ENCODE peak calls at places on chromosome 1, in four cellular contexts. X is endodermal cell, R is A673, K is left ventricle myocardium inferior. O is an unnamed sample. For H3K9me3, the result is how much of the 10 kb centered on the place peaks cover.

GRCh38 chr1:235888119-235888643 is 21.5 kb upstream of the LYST start:
- DNase-seq in K (no peak), X (no peak), R (no peak), O (no peak)

GRCh38 chr1:172764378-172764777 is 105.5 kb downstream of the FASLG start:
- DNase-seq in K (peak), R (no peak), X (no peak), O (no peak)

GRCh38 chr1:74689800-74690696 is 16.5 kb upstream of the ERICH3 start:
- DNase-seq in R (peak), X (peak), K (no peak), O (peak)

GRCh38 chr1:234175363-234175762 is 197.9 kb upstream of the COA6 start:
- DNase-seq in R (no peak), K (no peak), X (no peak), O (no peak)

GRCh38 chr1:94284481-94284880 is 47.1 kb upstream of the ARHGAP29 start:
- DNase-seq in K (no peak), R (no peak), X (no peak), O (no peak)

GRCh38 chr1:224149733-224150132 is 33.3 kb upstream of the DEGS1 start:
- DNase-seq in R (no peak), X (no peak), K (no peak), O (no peak)

GRCh38 chr1:209634005-209634737 is 18.1 kb downstream of the LAMB3 start:
- DNase-seq in X (no peak), K (no peak), R (no peak), O (no peak)

GRCh38 chr1:165369255-165369848 is 12.8 kb upstream of the LMX1A start:
- DNase-seq in X (peak), K (peak), R (peak), O (peak)

GRCh38 chr1:116699605-116700004 is 32.1 kb upstream of the IGSF3 start:
- DNase-seq in X (no peak), R (no peak), K (no peak), O (no peak)

GRCh38 chr1:171212607-171213347 is 27.7 kb downstream of the FMO2 start:
- DNase-seq in R (no peak), X (no peak), K (no peak), O (peak)

GRCh38 chr1:35561972-35562680 is 4.5 kb downstream of the NCDN start:
- DNase-seq in R (no peak), X (no peak), K (no peak), O (no peak)

GRCh38 chr1:200095057-200095577 is 67.6 kb downstream of the NR5A2 start:
- DNase-seq in K (no peak), R (no peak), X (no peak), O (no peak)

GRCh38 chr1:197912739-197913494 is 4.3 kb upstream of the LHX9 start:
- DNase-seq in X (peak), K (no peak), R (no peak), O (peak)

GRCh38 chr1:227635596-227635995 is 72.2 kb downstream of the ZNF678 start:
- DNase-seq in R (no peak), K (no peak), X (no peak), O (no peak)
- H3K9me3 ChIP-seq in R (half or more), K (half or more), X (half or more), O (under half)

GRCh38 chr1:152924191-152924590 is 15.8 kb downstream of the IVL start:
- DNase-seq in R (no peak), K (no peak), X (no peak), O (no peak)
- H3K9me3 ChIP-seq in R (under half), K (under half), X (half or more), O (under half)

DNA sequence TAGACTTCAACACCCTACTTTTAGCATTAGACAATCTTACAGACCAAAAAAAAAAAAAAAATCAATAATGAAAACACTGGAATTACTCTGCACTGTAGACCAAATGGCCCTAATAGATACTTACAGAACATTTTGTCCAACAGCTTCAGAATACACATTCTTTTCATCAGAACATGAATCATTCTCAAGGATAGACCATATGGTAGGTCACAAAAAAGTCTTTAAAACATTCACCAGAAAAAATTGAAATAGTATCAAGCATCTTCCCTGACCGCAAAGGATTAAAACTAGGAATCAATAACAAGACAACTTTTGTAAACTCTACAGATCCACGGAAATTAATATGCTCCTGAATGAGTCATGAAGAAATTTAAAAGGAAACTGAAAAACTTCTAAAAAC is 22.5 kb downstream of the ZNF670 start:
- DNase-seq in K (no peak), X (no peak), R (no peak), O (no peak)
- H3K9me3 ChIP-seq in K (half or more), X (half or more), R (half or more), O (half or more)

GRCh38 chr1:33119050-33119449 is 38.1 kb downstream of the AZIN2 start:
- DNase-seq in K (no peak), R (no peak), X (peak), O (no peak)
- H3K9me3 ChIP-seq in K (under half), R (under half), X (under half), O (under half)

GRCh38 chr1:3989465-3989864 is 89.4 kb upstream of the C1orf174 start:
- DNase-seq in R (no peak), K (no peak), X (no peak), O (no peak)

GRCh38 chr1:3986686-3987218 is 86.7 kb upstream of the C1orf174 start:
- DNase-seq in R (no peak), K (no peak), X (no peak), O (no peak)

GRCh38 chr1:3988431-3988830 is 88.4 kb upstream of the C1orf174 start:
- DNase-seq in K (no peak), R (no peak), X (no peak), O (no peak)

GRCh38 chr1:3984586-3984985 is 84.5 kb upstream of the C1orf174 start:
- DNase-seq in X (no peak), R (no peak), K (no peak), O (no peak)

GRCh38 chr1:3987669-3988235 is 87.7 kb upstream of the C1orf174 start:
- DNase-seq in X (no peak), K (no peak), R (no peak), O (no peak)
- H3K9me3 ChIP-seq in X (under half), K (under half), R (under half), O (under half)

GRCh38 chr1:204592246-204592948 is 76.2 kb downstream of the MDM4 start:
- DNase-seq in K (no peak), X (no peak), R (no peak), O (no peak)
- H3K9me3 ChIP-seq in K (under half), X (under half), R (under half), O (under half)

GRCh38 chr1:125085720-125086591 is 3901.2 kb downstream of the SRGAP2C start:
- DNase-seq in K (no peak), X (no peak), R (no peak), O (no peak)

GRCh38 chr1:125080077-125080476 is 3895.3 kb downstream of the SRGAP2C start:
- DNase-seq in R (no peak), K (no peak), X (no peak), O (no peak)
- H3K9me3 ChIP-seq in R (half or more), K (half or more), X (half or more), O (half or more)

DNA sequence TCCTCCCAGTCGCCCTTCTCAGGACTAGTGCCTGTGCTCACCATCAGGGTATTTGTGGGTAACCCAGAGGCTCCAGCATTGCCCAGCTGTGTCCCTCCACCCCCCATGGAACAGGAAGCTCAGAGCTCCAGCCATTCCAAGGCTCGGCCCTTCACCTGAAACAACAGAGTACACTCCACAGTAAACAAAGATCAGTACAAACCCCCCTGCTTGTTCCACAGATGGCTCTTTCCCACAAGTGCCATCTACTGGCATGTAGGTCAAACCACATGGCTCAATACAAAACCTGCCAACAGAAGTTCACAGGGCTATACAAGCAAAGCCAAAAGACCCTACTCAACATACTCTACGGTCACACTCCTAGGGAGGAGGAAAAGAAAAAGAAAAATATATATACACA is 258.7 kb downstream of the AGBL4 start:
- DNase-seq in X (no peak), K (no peak), R (peak), O (no peak)
- H3K9me3 ChIP-seq in X (half or more), K (under half), R (under half), O (under half)